ENCODE peak calls at places on chromosomes 12 and 14, in nine cellular contexts. One of them, this sample, is unnamed.

GRCh38 chr12:124441443-124442190 is 125.8 kb downstream of the NCOR2 start:
- DNase-seq in HCT116: no peak
- DNase-seq in IMR-90: peak; percentile 92
- DNase-seq in psoas muscle: no peak
- DNase-seq in MM.1S: no peak
- DNase-seq in GM23248: peak; percentile 99
- DNase-seq in neural progenitor cell: no peak
- DNase-seq in sigmoid colon: no peak
- DNase-seq in uterus: no peak
- DNase-seq in this sample: no peak

GRCh38 chr14:100822921-100823320 is 3.0 kb upstream of the MEG3 start:
- DNase-seq in HCT116: no peak
- DNase-seq in IMR-90: peak; percentile 37
- DNase-seq in psoas muscle: no peak
- DNase-seq in MM.1S: no peak
- DNase-seq in GM23248: no peak
- DNase-seq in neural progenitor cell: no peak
- DNase-seq in sigmoid colon: no peak
- DNase-seq in uterus: no peak
- DNase-seq in this sample: no peak

GRCh38 chr12:114799574-114800487 is 115.9 kb upstream of the TBX3 start:
- DNase-seq in HCT116: peak; percentile 58
- DNase-seq in IMR-90: peak; percentile 41
- DNase-seq in psoas muscle: no peak
- DNase-seq in MM.1S: no peak
- DNase-seq in GM23248: peak; percentile 32
- DNase-seq in neural progenitor cell: peak; percentile 71
- DNase-seq in sigmoid colon: no peak
- DNase-seq in uterus: no peak
- DNase-seq in this sample: peak; percentile 60

GRCh38 chr14:22469541-22470303 is 119.3 kb downstream of the DAD1 start:
- DNase-seq in HCT116: no peak
- DNase-seq in IMR-90: no peak
- DNase-seq in psoas muscle: no peak
- DNase-seq in MM.1S: no peak
- DNase-seq in GM23248: peak; percentile 28
- DNase-seq in neural progenitor cell: no peak
- DNase-seq in sigmoid colon: no peak
- DNase-seq in uterus: no peak
- DNase-seq in this sample: no peak

GRCh38 chr14:96081224-96081623 is 42.1 kb downstream of the C14orf132 start:
- DNase-seq in HCT116: no peak
- DNase-seq in IMR-90: no peak
- DNase-seq in psoas muscle: no peak
- DNase-seq in MM.1S: no peak
- DNase-seq in GM23248: no peak
- DNase-seq in neural progenitor cell: no peak
- DNase-seq in sigmoid colon: peak; percentile 17
- DNase-seq in uterus: no peak
- DNase-seq in this sample: no peak

GRCh38 chr12:127126260-127126628 is 1140.7 kb upstream of the TMEM132C start:
- DNase-seq in HCT116: no peak
- DNase-seq in IMR-90: no peak
- DNase-seq in psoas muscle: no peak
- DNase-seq in MM.1S: no peak
- DNase-seq in GM23248: no peak
- DNase-seq in neural progenitor cell: no peak
- DNase-seq in sigmoid colon: no peak
- DNase-seq in uterus: no peak
- DNase-seq in this sample: no peak

GRCh38 chr14:79502751-79503148 is 708.6 kb downstream of the DIO2 start:
- DNase-seq in HCT116: no peak
- DNase-seq in IMR-90: peak; percentile 59
- DNase-seq in psoas muscle: no peak
- DNase-seq in MM.1S: no peak
- DNase-seq in GM23248: no peak
- DNase-seq in neural progenitor cell: no peak
- DNase-seq in sigmoid colon: no peak
- DNase-seq in uterus: no peak
- DNase-seq in this sample: no peak

GRCh38 chr12:58920102-58920955 is at the start of gene LRIG3:
- DNase-seq in HCT116: peak; percentile 59
- DNase-seq in IMR-90: peak; percentile 89
- DNase-seq in psoas muscle: peak; percentile 94
- DNase-seq in MM.1S: peak; percentile 89
- DNase-seq in GM23248: peak; percentile 97
- DNase-seq in neural progenitor cell: peak; percentile 92
- DNase-seq in sigmoid colon: peak; percentile 96
- DNase-seq in uterus: peak; percentile 93
- DNase-seq in this sample: peak; percentile 93

GRCh38 chr14:33922125-33922524 is 28.7 kb downstream of the EGLN3 start:
- DNase-seq in HCT116: no peak
- DNase-seq in IMR-90: no peak
- DNase-seq in psoas muscle: no peak
- DNase-seq in MM.1S: no peak
- DNase-seq in GM23248: no peak
- DNase-seq in neural progenitor cell: no peak
- DNase-seq in sigmoid colon: no peak
- DNase-seq in uterus: no peak
- DNase-seq in this sample: no peak

GRCh38 chr14:106209745-106210144 is 683.4 kb downstream of the TMEM121 start:
- DNase-seq in HCT116: no peak
- DNase-seq in IMR-90: no peak
- DNase-seq in psoas muscle: no peak
- DNase-seq in MM.1S: no peak
- DNase-seq in GM23248: no peak
- DNase-seq in neural progenitor cell: no peak
- DNase-seq in sigmoid colon: no peak
- DNase-seq in uterus: no peak
- DNase-seq in this sample: no peak

GRCh38 chr14:106210650-106211049 is 684.3 kb downstream of the TMEM121 start:
- DNase-seq in HCT116: no peak
- DNase-seq in IMR-90: no peak
- DNase-seq in psoas muscle: no peak
- DNase-seq in MM.1S: no peak
- DNase-seq in GM23248: no peak
- DNase-seq in neural progenitor cell: no peak
- DNase-seq in sigmoid colon: no peak
- DNase-seq in uterus: no peak
- DNase-seq in this sample: no peak

GRCh38 chr14:106208794-106209193 is 682.4 kb downstream of the TMEM121 start:
- DNase-seq in HCT116: no peak
- DNase-seq in IMR-90: no peak
- DNase-seq in psoas muscle: no peak
- DNase-seq in MM.1S: no peak
- DNase-seq in GM23248: no peak
- DNase-seq in neural progenitor cell: no peak
- DNase-seq in sigmoid colon: no peak
- DNase-seq in uterus: no peak
- DNase-seq in this sample: no peak

GRCh38 chr14:106204063-106204462 is 677.7 kb downstream of the TMEM121 start:
- DNase-seq in HCT116: no peak
- DNase-seq in IMR-90: no peak
- DNase-seq in psoas muscle: no peak
- DNase-seq in MM.1S: no peak
- DNase-seq in GM23248: no peak
- DNase-seq in neural progenitor cell: no peak
- DNase-seq in sigmoid colon: no peak
- DNase-seq in uterus: no peak
- DNase-seq in this sample: no peak

DNA sequence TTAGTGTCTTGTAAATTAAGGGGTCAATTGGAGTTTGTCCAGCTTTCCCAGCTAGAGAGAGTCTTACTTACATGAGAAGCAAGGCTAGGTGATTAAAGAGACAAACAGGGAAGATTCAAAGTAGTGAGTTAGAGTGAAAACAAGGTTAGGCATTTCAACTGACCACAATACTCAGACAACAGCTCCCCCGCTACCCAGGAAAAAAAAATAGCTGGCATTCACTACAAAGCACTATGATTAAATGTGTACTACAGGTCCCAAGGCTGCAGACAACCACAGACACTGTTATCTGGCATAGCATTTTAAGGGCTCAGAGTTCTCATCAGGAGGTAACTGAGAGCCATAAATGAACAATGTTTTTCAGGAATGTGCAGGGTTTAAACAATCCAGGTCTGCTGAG is 680.9 kb downstream of the TMEM121 start:
- DNase-seq in HCT116: no peak
- DNase-seq in IMR-90: no peak
- DNase-seq in psoas muscle: no peak
- DNase-seq in MM.1S: no peak
- DNase-seq in GM23248: no peak
- DNase-seq in neural progenitor cell: no peak
- DNase-seq in sigmoid colon: no peak
- DNase-seq in uterus: no peak
- DNase-seq in this sample: no peak
- H3K27me3 ChIP-seq in HCT116: no peaks in the 10 kb centered on the region
- H3K27me3 ChIP-seq in IMR-90: no peaks in the 10 kb centered on the region
- H3K27me3 ChIP-seq in psoas muscle: peaks cover 6% of the 10 kb centered on the region
- H3K27me3 ChIP-seq in MM.1S: no peaks in the 10 kb centered on the region
- H3K27me3 ChIP-seq in GM23248: no peaks in the 10 kb centered on the region
- H3K27me3 ChIP-seq in neural progenitor cell: no peaks in the 10 kb centered on the region
- H3K27me3 ChIP-seq in sigmoid colon: no peaks in the 10 kb centered on the region
- H3K27me3 ChIP-seq in uterus: no peaks in the 10 kb centered on the region
- H3K27me3 ChIP-seq in this sample: no peaks in the 10 kb centered on the region

DNA sequence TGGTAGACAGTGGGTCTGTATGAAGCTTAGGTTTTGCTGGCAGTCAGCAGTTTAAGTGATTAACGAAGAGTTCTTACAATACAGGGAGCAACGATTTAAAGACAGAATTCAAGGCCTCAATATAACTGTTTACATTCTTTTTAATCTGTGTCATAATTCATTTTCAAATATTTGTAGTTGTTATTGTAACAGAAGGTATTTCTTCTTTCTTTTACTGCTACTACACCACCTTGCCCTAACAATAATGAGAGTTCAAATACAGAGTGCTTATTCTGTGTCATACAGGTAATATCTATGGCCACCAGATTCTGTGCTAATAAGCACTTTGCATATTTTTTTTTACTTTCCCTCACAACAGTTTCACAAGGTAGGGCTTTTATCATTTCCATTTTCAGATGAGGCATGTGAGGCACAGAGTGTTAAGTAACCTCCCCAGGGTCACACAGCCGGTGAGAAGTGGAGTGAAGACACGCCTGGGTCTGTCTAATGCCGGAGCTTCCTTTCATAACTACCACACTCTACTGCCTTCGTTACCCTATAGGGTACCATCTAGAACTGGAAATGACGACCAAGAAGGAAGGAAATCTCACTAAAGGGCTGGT is 81.9 kb downstream of the PELI2 start:
- DNase-seq in HCT116: no peak
- DNase-seq in IMR-90: peak; percentile 35
- DNase-seq in psoas muscle: no peak
- DNase-seq in MM.1S: no peak
- DNase-seq in GM23248: peak; percentile 21
- DNase-seq in neural progenitor cell: no peak
- DNase-seq in sigmoid colon: no peak
- DNase-seq in uterus: no peak
- DNase-seq in this sample: no peak
- H3K4me1 ChIP-seq in HCT116: no peaks in the 10 kb centered on the region
- H3K4me1 ChIP-seq in IMR-90: peaks cover 16% of the 10 kb centered on the region
- H3K4me1 ChIP-seq in psoas muscle: peaks cover 18% of the 10 kb centered on the region
- H3K4me1 ChIP-seq in MM.1S: peaks cover 5% of the 10 kb centered on the region
- H3K4me1 ChIP-seq in GM23248: peaks cover 28% of the 10 kb centered on the region
- H3K4me1 ChIP-seq in neural progenitor cell: peaks cover 33% of the 10 kb centered on the region
- H3K4me1 ChIP-seq in sigmoid colon: peaks cover 50% of the 10 kb centered on the region
- H3K4me1 ChIP-seq in uterus: peaks cover 14% of the 10 kb centered on the region
- H3K4me1 ChIP-seq in this sample: no peaks in the 10 kb centered on the region

DNA sequence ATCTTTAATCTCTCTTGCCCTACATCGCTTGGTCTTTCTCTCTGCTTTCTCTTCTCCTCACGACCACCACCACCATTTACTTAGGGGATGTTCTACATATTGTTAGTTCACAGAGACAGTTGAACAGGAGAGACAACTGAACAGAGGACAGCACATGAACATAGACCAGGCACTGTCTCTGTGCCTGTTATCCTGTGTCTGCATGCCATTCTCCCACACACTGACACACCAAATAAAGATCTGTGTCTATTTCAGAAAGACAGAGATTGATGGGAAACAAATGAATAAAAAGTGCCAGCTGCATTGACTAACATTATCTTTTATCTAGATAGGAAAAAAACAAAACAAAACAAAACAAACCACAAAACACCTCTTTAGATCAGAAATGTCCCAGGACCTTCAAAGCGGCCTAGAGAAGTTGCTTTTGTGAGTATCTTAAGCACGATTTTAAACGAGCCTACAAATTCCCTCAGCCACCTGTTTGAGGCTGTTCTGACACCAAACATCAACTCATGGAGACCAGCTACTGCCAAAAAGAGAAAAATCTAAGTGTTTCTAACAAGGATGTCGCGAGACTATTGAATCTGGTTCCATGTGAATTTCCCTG is 77.6 kb upstream of the PARP11 start:
- DNase-seq in HCT116: no peak
- DNase-seq in IMR-90: no peak
- DNase-seq in psoas muscle: no peak
- DNase-seq in MM.1S: no peak
- DNase-seq in GM23248: no peak
- DNase-seq in neural progenitor cell: no peak
- DNase-seq in sigmoid colon: no peak
- DNase-seq in uterus: no peak
- DNase-seq in this sample: no peak
- H3K27ac ChIP-seq in HCT116: no peak overlapping the region
- H3K27ac ChIP-seq in IMR-90: no peak overlapping the region
- H3K27ac ChIP-seq in psoas muscle: no peak overlapping the region
- H3K27ac ChIP-seq in MM.1S: no peak overlapping the region
- H3K27ac ChIP-seq in GM23248: no peak overlapping the region
- H3K27ac ChIP-seq in neural progenitor cell: no peak overlapping the region
- H3K27ac ChIP-seq in sigmoid colon: no peak overlapping the region
- H3K27ac ChIP-seq in uterus: no peak overlapping the region
- H3K27ac ChIP-seq in this sample: no peak overlapping the region

GRCh38 chr12:132374821-132375445 is 45.5 kb upstream of the GALNT9 start:
- DNase-seq in HCT116: no peak
- DNase-seq in IMR-90: no peak
- DNase-seq in psoas muscle: peak; percentile 46
- DNase-seq in MM.1S: no peak
- DNase-seq in GM23248: no peak
- DNase-seq in neural progenitor cell: no peak
- DNase-seq in sigmoid colon: peak; percentile 34
- DNase-seq in uterus: no peak
- DNase-seq in this sample: no peak

GRCh38 chr12:132377147-132377546 is 47.8 kb upstream of the GALNT9 start:
- DNase-seq in HCT116: no peak
- DNase-seq in IMR-90: no peak
- DNase-seq in psoas muscle: no peak
- DNase-seq in MM.1S: no peak
- DNase-seq in GM23248: no peak
- DNase-seq in neural progenitor cell: no peak
- DNase-seq in sigmoid colon: no peak
- DNase-seq in uterus: no peak
- DNase-seq in this sample: no peak

GRCh38 chr12:132373967-132374820 is 44.8 kb upstream of the GALNT9 start:
- DNase-seq in HCT116: no peak
- DNase-seq in IMR-90: no peak
- DNase-seq in psoas muscle: peak; percentile 42
- DNase-seq in MM.1S: no peak
- DNase-seq in GM23248: peak; percentile 25
- DNase-seq in neural progenitor cell: peak; percentile 73
- DNase-seq in sigmoid colon: peak; percentile 75
- DNase-seq in uterus: no peak
- DNase-seq in this sample: no peak

GRCh38 chr12:132375747-132376463 is 46.5 kb upstream of the GALNT9 start:
- DNase-seq in HCT116: no peak
- DNase-seq in IMR-90: no peak
- DNase-seq in psoas muscle: no peak
- DNase-seq in MM.1S: no peak
- DNase-seq in GM23248: no peak
- DNase-seq in neural progenitor cell: no peak
- DNase-seq in sigmoid colon: peak; percentile 42
- DNase-seq in uterus: no peak
- DNase-seq in this sample: no peak

GRCh38 chr12:132376464-132376830 is 47.1 kb upstream of the GALNT9 start:
- DNase-seq in HCT116: no peak
- DNase-seq in IMR-90: no peak
- DNase-seq in psoas muscle: no peak
- DNase-seq in MM.1S: no peak
- DNase-seq in GM23248: no peak
- DNase-seq in neural progenitor cell: no peak
- DNase-seq in sigmoid colon: peak; percentile 44
- DNase-seq in uterus: no peak
- DNase-seq in this sample: no peak
- H3K27me3 ChIP-seq in HCT116: peaks cover 37% of the 10 kb centered on the region
- H3K27me3 ChIP-seq in IMR-90: peaks cover 16% of the 10 kb centered on the region
- H3K27me3 ChIP-seq in psoas muscle: peaks cover 63% of the 10 kb centered on the region
- H3K27me3 ChIP-seq in MM.1S: peaks cover 19% of the 10 kb centered on the region
- H3K27me3 ChIP-seq in GM23248: peaks cover 71% of the 10 kb centered on the region
- H3K27me3 ChIP-seq in neural progenitor cell: peaks cover 92% of the 10 kb centered on the region
- H3K27me3 ChIP-seq in sigmoid colon: peaks cover 27% of the 10 kb centered on the region
- H3K27me3 ChIP-seq in uterus: peaks cover 52% of the 10 kb centered on the region
- H3K27me3 ChIP-seq in this sample: peaks cover 12% of the 10 kb centered on the region